ENCODE peak calls at places on chromosomes 2 and 18, in seven cellular contexts. T, D, J, G, H, B and U are unnamed samples.

GRCh38 chr2:78780321-78780720 is 245.2 kb upstream of the REG3G start:
- DNase-seq in B (no peak), G (no peak), J (no peak), T (no peak), D (no peak), H (no peak), U (no peak)

GRCh38 chr18:9147440-9148238 is 11.1 kb downstream of the ANKRD12 start:
- DNase-seq in J (peak), G (peak), H (peak), B (peak), D (no peak), T (peak), U (peak)

GRCh38 chr2:218002792-218003191 is at the start of gene TNS1:
- DNase-seq in G (no peak), J (no peak), H (no peak), D (no peak), B (no peak), T (peak), U (no peak)

GRCh38 chr2:145638675-145639074 is 1118.8 kb upstream of the ZEB2 start:
- DNase-seq in B (no peak), G (no peak), D (no peak), T (no peak), J (peak), H (no peak), U (peak)

GRCh38 chr2:48715956-48716355 is 39.6 kb downstream of the LHCGR start:
- DNase-seq in B (no peak), T (peak), J (no peak), D (no peak), G (no peak), H (no peak), U (no peak)

GRCh38 chr2:170088776-170089175 is 89.2 kb upstream of the MYO3B start:
- DNase-seq in T (peak), J (no peak), D (no peak), H (no peak), B (no peak), G (no peak), U (no peak)

GRCh38 chr2:132670104-132670960 is at the start of gene LYPD1:
- DNase-seq in J (no peak), G (no peak), H (no peak), D (peak), B (no peak), T (no peak), U (no peak)

GRCh38 chr18:75127143-75128021 is 81.6 kb downstream of the PTGR3 start:
- DNase-seq in G (no peak), B (peak), H (no peak), T (no peak), J (no peak), D (peak), U (no peak)

GRCh38 chr18:55152801-55153200 is 193.5 kb upstream of the CCDC68 start:
- DNase-seq in G (no peak), B (no peak), D (no peak), T (peak), H (no peak), J (no peak), U (no peak)
- TF ChIP-seq CEBPB in G (no peak), B (no peak), D (no peak), T (no peak), H (no peak), J (no peak), U (no peak)

DNA sequence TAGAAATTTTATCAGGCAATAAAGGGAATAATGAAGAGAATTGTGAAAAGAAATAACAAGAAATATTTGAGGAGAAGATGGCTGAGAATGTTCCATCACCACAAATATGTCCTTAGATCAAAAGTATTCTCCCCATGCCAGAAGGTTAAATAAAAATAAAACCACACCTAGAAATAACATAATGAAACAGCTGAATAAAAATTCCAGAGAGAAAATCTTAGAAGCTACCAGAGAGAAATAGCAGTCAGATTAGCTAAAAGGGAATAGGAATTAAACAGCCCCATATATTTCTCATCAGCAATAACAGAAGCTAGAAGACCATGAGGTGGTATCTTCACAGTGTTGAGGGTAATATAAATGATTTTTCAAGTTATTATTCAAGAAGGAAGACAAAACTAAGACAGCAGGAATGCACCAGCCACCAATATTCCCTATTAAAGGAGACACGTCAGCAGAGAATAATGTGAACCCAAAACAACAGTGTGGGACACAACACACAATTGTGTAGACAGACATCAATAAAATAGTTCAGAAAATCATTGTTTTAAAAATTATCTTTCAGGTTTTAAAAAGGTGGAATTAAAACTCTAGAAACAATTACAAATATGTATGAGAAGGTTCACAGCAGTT is 82.0 kb upstream of the NEDD4L start:
- DNase-seq in H (no peak), G (no peak), B (no peak), D (no peak), J (no peak), T (no peak), U (no peak)
- TF ChIP-seq CEBPB in H (no peak), G (no peak), B (no peak), D (no peak), J (no peak), T (no peak), U (no peak)

DNA sequence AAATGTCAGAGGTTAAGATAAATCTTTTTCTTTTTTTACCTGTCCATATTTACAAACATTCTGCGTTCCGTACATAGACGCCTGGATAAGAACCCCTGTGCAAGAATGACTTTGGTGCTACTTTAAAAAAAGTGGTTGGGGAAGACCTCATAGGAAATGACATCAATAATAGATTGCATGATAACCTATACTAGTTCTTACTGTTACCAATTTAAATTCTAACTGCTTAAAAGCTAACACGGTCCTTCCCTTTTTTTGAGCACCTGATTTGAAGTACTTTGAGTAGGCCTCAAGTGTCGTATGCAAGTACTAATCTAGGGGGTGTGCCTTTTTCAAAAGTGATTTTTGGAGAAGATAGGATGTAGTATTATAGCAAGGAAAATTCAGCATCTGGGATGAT is 2.1 kb downstream of the SLC39A10 start:
- DNase-seq in D (no peak), B (no peak), T (peak), J (no peak), G (no peak), H (no peak), U (no peak)
- TF ChIP-seq CEBPB in D (no peak), B (no peak), T (no peak), J (no peak), G (no peak), H (no peak), U (no peak)

GRCh38 chr2:23843051-23843976 is 83.6 kb downstream of the ATAD2B start:
- DNase-seq in G (no peak), T (peak), J (no peak), D (no peak), B (peak), H (no peak), U (no peak)
- TF ChIP-seq CEBPB in G (no peak), T (no peak), J (no peak), D (no peak), B (no peak), H (no peak), U (no peak)

DNA sequence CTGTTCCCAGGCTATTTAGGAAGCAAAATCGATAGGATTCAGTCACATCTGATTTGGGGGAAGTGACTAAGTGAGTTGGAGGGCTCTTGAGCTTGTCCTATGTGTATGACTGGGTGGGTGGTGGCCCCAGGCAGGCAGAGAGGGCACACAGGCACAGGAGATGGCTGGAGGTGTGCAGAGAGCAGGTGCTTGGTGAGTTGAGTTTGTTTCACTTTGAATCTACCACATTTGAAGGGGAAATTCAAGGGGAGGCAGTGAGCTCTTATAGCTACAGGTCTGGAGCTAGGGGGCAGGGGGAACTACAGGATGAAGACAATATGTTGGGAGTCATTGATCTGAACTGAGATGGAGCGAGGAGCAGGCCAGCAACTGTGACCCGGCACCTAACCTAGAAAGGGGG is 42.5 kb upstream of the TMEM200C start:
- DNase-seq in G (no peak), J (no peak), T (no peak), B (no peak), D (no peak), H (no peak), U (no peak)
- TF ChIP-seq CEBPB in G (no peak), J (no peak), T (no peak), B (no peak), D (no peak), H (no peak), U (no peak)